ENCODE peak calls at places on chromosomes 5 and 9, in seven cellular contexts. S is tibial artery, K is bronchial epithelial cell, N is Panc1, R is PC-3, V is AG04450, H is adrenal gland. A is an unnamed sample.

GRCh38 chr5:113922343-113922742 is 408.8 kb downstream of the YTHDC2 start:
- DNase-seq in S (no peak), K (peak), N (no peak), R (no peak), V (no peak), H (no peak), A (no peak)

GRCh38 chr5:8756498-8757084 is 789.3 kb downstream of the SEMA5A start:
- DNase-seq in S (no peak), K (peak), N (peak), R (peak), V (no peak), H (no peak), A (peak)

GRCh38 chr5:15026944-15027343 is 155.4 kb upstream of the ANKH start:
- DNase-seq in S (no peak), K (no peak), N (no peak), R (no peak), V (no peak), H (no peak), A (no peak)

GRCh38 chr5:137218471-137218870 is 280.7 kb downstream of the SPOCK1 start:
- DNase-seq in S (no peak), K (peak), N (no peak), R (peak), V (no peak), H (peak), A (peak)

GRCh38 chr5:139640432-139641115 is 7.6 kb upstream of the CXXC5 start:
- DNase-seq in S (peak), K (no peak), N (no peak), R (no peak), V (no peak), H (no peak), A (no peak)

GRCh38 chr5:14685757-14686156 is 21.2 kb downstream of the OTULIN start:
- DNase-seq in S (no peak), K (peak), N (no peak), R (peak), V (peak), H (no peak), A (peak)

GRCh38 chr9:93087971-93088655 is 7.9 kb upstream of the CARD19 start:
- DNase-seq in S (peak), K (no peak), N (no peak), R (no peak), V (no peak), H (no peak), A (no peak)

GRCh38 chr5:144142030-144142825 is 28.2 kb downstream of the YIPF5 start:
- DNase-seq in S (no peak), K (peak), N (peak), R (peak), V (peak), H (no peak), A (peak)

GRCh38 chr9:137494550-137495351 is 35.6 kb upstream of the NSMF start:
- DNase-seq in S (no peak), K (no peak), N (no peak), R (no peak), V (no peak), H (no peak), A (no peak)

GRCh38 chr5:74630387-74631087 is 10.0 kb downstream of the ENC1 start:
- DNase-seq in S (no peak), K (peak), N (peak), R (peak), V (peak), H (no peak), A (peak)

GRCh38 chr9:113682297-113682771 is 193.8 kb upstream of the ZNF618 start:
- DNase-seq in S (peak), K (peak), N (peak), R (peak), V (peak), H (peak), A (peak)

GRCh38 chr9:85890962-85891361 is 50.0 kb upstream of the NAA35 start:
- DNase-seq in S (no peak), K (no peak), N (no peak), R (no peak), V (no peak), H (no peak), A (no peak)

GRCh38 chr9:137547687-137548543 is 2.3 kb downstream of the PNPLA7 start:
- DNase-seq in S (peak), K (no peak), N (no peak), R (no peak), V (no peak), H (no peak), A (peak)

GRCh38 chr5:74311961-74312360 is 328.6 kb downstream of the ENC1 start:
- DNase-seq in S (peak), K (no peak), N (no peak), R (no peak), V (no peak), H (no peak), A (peak)

GRCh38 chr5:178644826-178645545 is 18.1 kb upstream of the CLK4 start:
- DNase-seq in S (no peak), K (peak), N (no peak), R (peak), V (no peak), H (no peak), A (peak)

GRCh38 chr5:69493235-69493925 is 790 bp downstream of the OCLN start:
- DNase-seq in S (no peak), K (no peak), N (no peak), R (peak), V (no peak), H (no peak), A (peak)

GRCh38 chr9:121269030-121269887 is 1.3 kb downstream of the GSN start:
- DNase-seq in S (peak), K (peak), N (no peak), R (peak), V (no peak), H (no peak), A (peak)

GRCh38 chr9:32906213-32906612 is 95.2 kb downstream of the APTX start:
- DNase-seq in S (no peak), K (no peak), N (no peak), R (no peak), V (no peak), H (no peak), A (no peak)

GRCh38 chr5:42005561-42006153 is 80.6 kb downstream of the FBXO4 start:
- DNase-seq in S (no peak), K (peak), N (peak), R (peak), V (no peak), H (no peak), A (peak)

GRCh38 chr5:127858116-127858784 is 155.1 kb downstream of the CCDC192 start:
- DNase-seq in S (no peak), K (no peak), N (no peak), R (no peak), V (no peak), H (no peak), A (no peak)

GRCh38 chr9:96203867-96204412 is 98.0 kb downstream of the HSD17B3 start:
- DNase-seq in S (peak), K (no peak), N (no peak), R (no peak), V (no peak), H (no peak), A (peak)

GRCh38 chr5:135271533-135272310 is 127.3 kb downstream of the MACROH2A1 start:
- DNase-seq in S (no peak), K (no peak), N (no peak), R (no peak), V (no peak), H (no peak), A (peak)

GRCh38 chr9:11676821-11677220 is 1016.4 kb upstream of the TYRP1 start:
- DNase-seq in S (no peak), K (no peak), N (no peak), R (no peak), V (no peak), H (no peak), A (no peak)

GRCh38 chr5:59831341-59831989 is 62.1 kb downstream of the PDE4D start:
- DNase-seq in S (no peak), K (no peak), N (no peak), R (no peak), V (no peak), H (no peak), A (no peak)

GRCh38 chr9:134742822-134743221 is 101.2 kb downstream of the COL5A1 start:
- DNase-seq in S (no peak), K (no peak), N (no peak), R (no peak), V (no peak), H (no peak), A (no peak)
- TF ChIP-seq CTCF in S (no peak), K (no peak), N (no peak), R (no peak), V (no peak), H (no peak), A (no peak)

GRCh38 chr5:173316463-173317020 is 11.7 kb downstream of the STC2 start:
- DNase-seq in S (no peak), K (no peak), N (no peak), R (no peak), V (no peak), H (no peak), A (no peak)
- H3K4me3 ChIP-seq in S (peak), K (no peak), N (no peak), R (no peak), V (no peak), H (no peak), A (no peak)

GRCh38 chr9:1709347-1709746 is 305.8 kb upstream of the SMARCA2 start:
- DNase-seq in S (no peak), K (peak), N (no peak), R (peak), V (no peak), H (no peak), A (peak)
- TF ChIP-seq CTCF in S (no peak), K (no peak), N (no peak), R (peak), V (no peak), H (no peak), A (peak)

GRCh38 chr5:17219431-17219830 is 2.0 kb downstream of the BASP1 start:
- DNase-seq in S (no peak), K (no peak), N (no peak), R (no peak), V (no peak), H (no peak), A (no peak)
- H3K4me3 ChIP-seq in S (peak), K (peak), N (peak), R (peak), V (peak), H (no peak), A (peak)

GRCh38 chr9:89189215-89189614 is 10.6 kb upstream of the SHC3 start:
- DNase-seq in S (no peak), K (peak), N (no peak), R (peak), V (no peak), H (no peak), A (no peak)
- TF ChIP-seq CTCF in S (no peak), K (no peak), N (peak), R (no peak), V (no peak), H (no peak), A (peak)

GRCh38 chr9:108467653-108468324 is 388.0 kb downstream of the ACTL7B start:
- DNase-seq in S (no peak), K (no peak), N (no peak), R (peak), V (no peak), H (no peak), A (peak)
- H3K4me3 ChIP-seq in S (no peak), K (no peak), N (no peak), R (no peak), V (no peak), H (no peak), A (no peak)

DNA sequence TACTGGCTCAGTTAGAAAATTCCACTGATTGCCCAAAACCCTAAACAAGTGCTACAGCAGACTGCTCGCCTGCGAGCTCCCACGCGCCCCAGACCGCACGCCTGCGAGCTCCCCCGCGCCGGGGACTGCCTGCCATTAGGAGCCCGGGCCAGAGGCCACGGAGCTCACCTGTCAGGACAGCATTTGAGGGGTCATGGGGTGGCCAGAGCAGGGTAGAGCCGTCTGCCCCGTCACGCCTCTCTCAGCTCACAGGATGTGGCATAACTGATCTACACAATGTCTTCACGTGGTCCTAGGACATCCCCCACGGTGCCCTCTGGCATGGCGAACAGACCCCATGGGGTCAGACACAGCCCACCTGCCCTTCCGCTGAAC is 29.1 kb upstream of the LRRC14B start:
- DNase-seq in S (peak), K (no peak), N (no peak), R (no peak), V (no peak), H (no peak), A (no peak)
- TF ChIP-seq CTCF in S (no peak), K (no peak), N (no peak), R (no peak), V (no peak), H (no peak), A (no peak)

A was measured in fibroblast of mammary gland.